ENCODE peak calls at places on chromosomes 6 and 20, in six cellular contexts. A is epithelial cell of esophagus; Y is ELR; I is NCI-H1694 treated with DMSO at 0.1 percent for 48 hours; S is activated CD4-positive, alpha-beta T cell treated with anti-CD3 and anti-CD28 coated beads for 4 hours; U is dermis microvascular lymphatic vessel endothelial cell. G is an unnamed sample.

GRCh38 chr6:136365781-136366354 is 76.2 kb upstream of the BCLAF1 start:
- DNase-seq in U (no peak), S (peak; percentile 3), I (no peak), Y (no peak), A (peak; percentile 1), G (peak; percentile 49)

GRCh38 chr6:97842536-97842935 is 559.5 kb upstream of the MMS22L start:
- DNase-seq in U (no peak), I (no peak), Y (no peak), S (no peak), A (no peak), G (no peak)

GRCh38 chr20:33442136-33443005 is 1.2 kb downstream of the SNTA1 start:
- DNase-seq in Y (no peak), U (no peak), A (no peak), S (no peak), I (no peak), G (no peak)

GRCh38 chr20:354298-354977 is 7.5 kb downstream of the NRSN2 start:
- DNase-seq in Y (peak; percentile 83), S (peak; percentile 83), U (peak; percentile 80), A (peak; percentile 76), I (peak; percentile 71), G (peak; percentile 92)

GRCh38 chr6:144405173-144405572 is 120.0 kb downstream of the UTRN start:
- DNase-seq in A (no peak), I (no peak), U (no peak), Y (no peak), S (no peak), G (no peak)

GRCh38 chr6:27617700-27618689 is 145.1 kb upstream of the ZNF184 start:
- DNase-seq in Y (peak; percentile 72), U (peak; percentile 11), S (no peak), A (peak; percentile 63), I (no peak), G (no peak)

GRCh38 chr6:151675746-151676459 is 131.6 kb upstream of the ESR1 start:
- DNase-seq in U (peak; percentile 47), S (peak; percentile 41), I (no peak), A (peak; percentile 77), Y (peak; percentile 29), G (peak; percentile 20)

GRCh38 chr20:59933296-59933848 is at the start of gene SYCP2:
- DNase-seq in S (peak; percentile 57), I (no peak), Y (no peak), U (peak; percentile 24), A (peak; percentile 33), G (peak; percentile 61)

GRCh38 chr6:4870821-4871494 is 94.8 kb downstream of the CDYL start:
- DNase-seq in A (no peak), U (peak; percentile 47), I (no peak), S (no peak), Y (peak; percentile 48), G (no peak)

GRCh38 chr6:122289721-122290501 is 109.5 kb upstream of the HSF2 start:
- DNase-seq in Y (peak; percentile 2), U (peak; percentile 3), I (no peak), A (peak; percentile 14), S (no peak), G (no peak)

GRCh38 chr6:5763871-5764270 is 242.9 kb downstream of the NRN1 start:
- DNase-seq in S (no peak), U (no peak), I (no peak), Y (no peak), A (no peak), G (no peak)

GRCh38 chr6:76003686-76004085 is 68.8 kb downstream of the IMPG1 start:
- DNase-seq in I (no peak), S (no peak), A (no peak), Y (no peak), U (no peak), G (no peak)

GRCh38 chr20:13259921-13260320 is 38.8 kb downstream of the ISM1 start:
- DNase-seq in U (no peak), Y (no peak), I (peak; percentile 69), A (no peak), S (no peak), G (no peak)

GRCh38 chr20:57465486-57465885 is 59.5 kb downstream of the CTCFL start:
- DNase-seq in S (no peak), Y (no peak), U (no peak), A (no peak), I (no peak), G (no peak)

GRCh38 chr20:36352843-36353553 is 46.9 kb downstream of the DLGAP4 start:
- DNase-seq in U (no peak), S (no peak), Y (no peak), I (no peak), A (peak; percentile 7), G (no peak)

GRCh38 chr6:23218751-23219150 is 649.4 kb downstream of the HDGFL1 start:
- DNase-seq in A (no peak), Y (no peak), U (peak; percentile 50), I (no peak), S (no peak), G (no peak)

GRCh38 chr6:13787146-13787545 is 27.2 kb downstream of the MCUR1 start:
- DNase-seq in I (no peak), Y (no peak), A (no peak), U (no peak), S (no peak), G (no peak)

GRCh38 chr20:24694727-24695528 is 225.5 kb downstream of the SYNDIG1 start:
- DNase-seq in S (no peak), A (no peak), U (no peak), I (no peak), Y (no peak), G (no peak)

GRCh38 chr6:138844203-138844602 is 48.3 kb downstream of the ECT2L start:
- DNase-seq in A (no peak), U (no peak), I (peak; percentile 71), S (no peak), Y (no peak), G (peak; percentile 27)

GRCh38 chr6:154649723-154650122 is 83.5 kb upstream of the SCAF8 start:
- DNase-seq in S (no peak), U (no peak), A (peak; percentile 54), Y (no peak), I (no peak), G (no peak)

G was measured in cerebellum.